ENCODE peak calls at places on chromosomes 13 and 19, in nine cellular contexts. N is uterus; R is upper lobe of left lung; F is renal cortical epithelial cell; P is M059J; A is activated naive CD8-positive, alpha-beta T cell treated with anti-CD3 and anti-CD28 coated beads for 36 hours; X is nucleus accumbens; C is HFFc6; H is astrocyte. B is an unnamed sample.

GRCh38 chr19:40163541-40164129 is 27.6 kb upstream of the MAP3K10 start:
- DNase-seq in N (no peak), R (no peak), F (no peak), P (no peak), A (no peak), X (no peak), C (no peak), H (no peak), B (peak)

GRCh38 chr19:1470864-1471513 is 8.0 kb downstream of the C19orf25 start:
- DNase-seq in N (no peak), R (no peak), F (no peak), P (no peak), A (no peak), X (no peak), C (no peak), H (no peak), B (peak)

GRCh38 chr19:33241530-33242101 is 16.0 kb upstream of the SLC7A10 start:
- DNase-seq in N (peak), R (no peak), F (no peak), P (no peak), A (no peak), X (no peak), C (no peak), H (no peak), B (peak)

GRCh38 chr13:36135876-36136275 is 4.7 kb upstream of the DCLK1 start:
- DNase-seq in N (no peak), R (no peak), F (no peak), P (no peak), A (no peak), X (no peak), C (no peak), H (no peak), B (no peak)

GRCh38 chr13:39892731-39893293 is 237.3 kb downstream of the COG6 start:
- DNase-seq in N (peak), R (no peak), F (no peak), P (peak), A (peak), X (no peak), C (no peak), H (no peak), B (no peak)

GRCh38 chr19:29819986-29820385 is 8.2 kb downstream of the CCNE1 start:
- DNase-seq in N (no peak), R (no peak), F (no peak), P (no peak), A (no peak), X (no peak), C (no peak), H (no peak), B (no peak)

GRCh38 chr13:93098972-93099371 is 127.6 kb upstream of the GPC6 start:
- DNase-seq in N (no peak), R (no peak), F (peak), P (no peak), A (no peak), X (no peak), C (no peak), H (no peak), B (no peak)

GRCh38 chr19:4063369-4064072 is 3.2 kb downstream of the ZBTB7A start:
- DNase-seq in N (no peak), R (no peak), F (no peak), P (no peak), A (no peak), X (no peak), C (no peak), H (no peak), B (no peak)

GRCh38 chr13:66365101-66365500 is 865.0 kb downstream of the PCDH9 start:
- DNase-seq in N (no peak), R (no peak), F (no peak), P (no peak), A (no peak), X (no peak), C (no peak), H (no peak), B (no peak)

GRCh38 chr19:13301627-13302334 is 151.6 kb downstream of the IER2 start:
- DNase-seq in N (no peak), R (no peak), F (no peak), P (no peak), A (no peak), X (no peak), C (no peak), H (no peak), B (no peak)

GRCh38 chr19:15529774-15530372 is 21.5 kb downstream of the CYP4F22 start:
- DNase-seq in N (no peak), R (no peak), F (no peak), P (peak), A (no peak), X (no peak), C (peak), H (no peak), B (no peak)

GRCh38 chr13:112506046-112506445 is 81.9 kb downstream of the TUBGCP3 start:
- DNase-seq in N (no peak), R (no peak), F (no peak), P (peak), A (no peak), X (no peak), C (no peak), H (no peak), B (no peak)

GRCh38 chr13:49669735-49670309 is 21.5 kb downstream of the EBPL start:
- DNase-seq in N (no peak), R (peak), F (peak), P (peak), A (no peak), X (peak), C (peak), H (peak), B (peak)

GRCh38 chr13:31793246-31793645 is 53.9 kb downstream of the RXFP2 start:
- DNase-seq in N (no peak), R (no peak), F (no peak), P (peak), A (no peak), X (no peak), C (no peak), H (peak), B (no peak)

GRCh38 chr19:17391371-17392151 is 2.4 kb downstream of the CCDC194 start:
- DNase-seq in N (no peak), R (no peak), F (no peak), P (no peak), A (no peak), X (no peak), C (no peak), H (no peak), B (peak)

GRCh38 chr19:49791776-49792445 is 21.2 kb downstream of the FUZ start:
- DNase-seq in N (no peak), R (no peak), F (no peak), P (no peak), A (no peak), X (no peak), C (no peak), H (no peak), B (no peak)

GRCh38 chr13:47033216-47033615 is 136.4 kb upstream of the HTR2A start:
- DNase-seq in N (no peak), R (no peak), F (peak), P (peak), A (no peak), X (no peak), C (peak), H (peak), B (no peak)

GRCh38 chr19:42038675-42039074 is 31.3 kb downstream of the GRIK5 start:
- DNase-seq in N (no peak), R (no peak), F (no peak), P (no peak), A (no peak), X (no peak), C (no peak), H (no peak), B (no peak)

GRCh38 chr19:13262450-13262849 is 112.2 kb downstream of the IER2 start:
- DNase-seq in N (no peak), R (no peak), F (peak), P (peak), A (no peak), X (no peak), C (peak), H (peak), B (peak)

GRCh38 chr13:97432232-97432916 is 1.6 kb upstream of the RAP2A start:
- DNase-seq in N (no peak), R (no peak), F (no peak), P (peak), A (no peak), X (no peak), C (no peak), H (no peak), B (peak)

GRCh38 chr13:45179428-45179827 is 21.4 kb downstream of the KCTD4 start:
- DNase-seq in N (no peak), R (no peak), F (peak), P (peak), A (no peak), X (no peak), C (no peak), H (peak), B (no peak)

GRCh38 chr19:36049080-36049698 is 4.9 kb downstream of the THAP8 start:
- DNase-seq in N (no peak), R (no peak), F (no peak), P (peak), A (no peak), X (no peak), C (no peak), H (no peak), B (no peak)

GRCh38 chr19:43731854-43732253 is 16.0 kb downstream of the IRGC start:
- DNase-seq in N (no peak), R (no peak), F (no peak), P (no peak), A (no peak), X (no peak), C (no peak), H (no peak), B (no peak)

GRCh38 chr13:28558126-28558525 is 63.2 kb upstream of the FLT1 start:
- DNase-seq in N (no peak), R (no peak), F (peak), P (peak), A (no peak), X (no peak), C (peak), H (peak), B (no peak)

GRCh38 chr13:42855416-42855815 is 74.0 kb downstream of the FAM216B start:
- DNase-seq in N (no peak), R (no peak), F (no peak), P (no peak), A (no peak), X (no peak), C (no peak), H (no peak), B (no peak)

GRCh38 chr13:80533175-80533574 is 192.2 kb upstream of the SPRY2 start:
- DNase-seq in N (no peak), R (no peak), F (no peak), P (no peak), A (no peak), X (no peak), C (no peak), H (no peak), B (no peak)

GRCh38 chr13:45411226-45411625 is 6.9 kb downstream of the SLC25A30 start:
- DNase-seq in N (no peak), R (no peak), F (no peak), P (no peak), A (no peak), X (no peak), C (no peak), H (no peak), B (no peak)

B was measured in NAMALWA.